ENCODE peak calls at places on chromosomes 5 and 9, in six cellular contexts. One of them, this sample, is unnamed.
A peak's percentile ranks its signal among the peaks of the same experiment; 100 is the strongest.

GRCh38 chr5:75047356-75047755 is 5.0 kb downstream of the GCNT4 start:
- DNase-seq in AG04450: no peak
- DNase-seq in astrocyte: no peak
- DNase-seq in heart right ventricle: no peak
- DNase-seq in ovary: no peak
- DNase-seq in spleen: no peak
- DNase-seq in this sample: no peak

GRCh38 chr5:97094579-97095317 is 47.7 kb downstream of the LIX1 start:
- DNase-seq in AG04450: no peak
- DNase-seq in astrocyte: no peak
- DNase-seq in heart right ventricle: no peak
- DNase-seq in ovary: no peak
- DNase-seq in spleen: no peak
- DNase-seq in this sample: no peak

GRCh38 chr9:137742698-137743097 is 123.9 kb downstream of the EHMT1 start:
- DNase-seq in AG04450: no peak
- DNase-seq in astrocyte: no peak
- DNase-seq in heart right ventricle: no peak
- DNase-seq in ovary: no peak
- DNase-seq in spleen: peak; percentile 51
- DNase-seq in this sample: no peak

GRCh38 chr9:77907581-77907980 is 124.0 kb downstream of the GNAQ start:
- DNase-seq in AG04450: no peak
- DNase-seq in astrocyte: no peak
- DNase-seq in heart right ventricle: no peak
- DNase-seq in ovary: no peak
- DNase-seq in spleen: no peak
- DNase-seq in this sample: no peak

GRCh38 chr9:437066-438015 is 222.7 kb downstream of the DOCK8 start:
- DNase-seq in AG04450: peak; percentile 15
- DNase-seq in astrocyte: peak; percentile 92
- DNase-seq in heart right ventricle: no peak
- DNase-seq in ovary: no peak
- DNase-seq in spleen: no peak
- DNase-seq in this sample: no peak

GRCh38 chr5:111313017-111313724 is 89.0 kb downstream of the CAMK4 start:
- DNase-seq in AG04450: no peak
- DNase-seq in astrocyte: no peak
- DNase-seq in heart right ventricle: no peak
- DNase-seq in ovary: no peak
- DNase-seq in spleen: no peak
- DNase-seq in this sample: no peak

GRCh38 chr9:17251100-17251499 is 116.3 kb downstream of the CNTLN start:
- DNase-seq in AG04450: no peak
- DNase-seq in astrocyte: no peak
- DNase-seq in heart right ventricle: no peak
- DNase-seq in ovary: no peak
- DNase-seq in spleen: no peak
- DNase-seq in this sample: no peak

GRCh38 chr9:35645736-35646582 is 4.8 kb downstream of the SIT1 start:
- DNase-seq in AG04450: no peak
- DNase-seq in astrocyte: peak; percentile 8
- DNase-seq in heart right ventricle: no peak
- DNase-seq in ovary: no peak
- DNase-seq in spleen: no peak
- DNase-seq in this sample: no peak

GRCh38 chr5:175642998-175643397 is 14.9 kb upstream of the HRH2 start:
- DNase-seq in AG04450: no peak
- DNase-seq in astrocyte: no peak
- DNase-seq in heart right ventricle: no peak
- DNase-seq in ovary: no peak
- DNase-seq in spleen: no peak
- DNase-seq in this sample: no peak

GRCh38 chr9:113578877-113579269 is 115.3 kb downstream of the RGS3 start:
- DNase-seq in AG04450: no peak
- DNase-seq in astrocyte: peak; percentile 97
- DNase-seq in heart right ventricle: no peak
- DNase-seq in ovary: no peak
- DNase-seq in spleen: peak; percentile 96
- DNase-seq in this sample: peak; percentile 97

GRCh38 chr5:55604611-55605067 is 69.9 kb upstream of the PLPP1 start:
- DNase-seq in AG04450: no peak
- DNase-seq in astrocyte: peak; percentile 82
- DNase-seq in heart right ventricle: no peak
- DNase-seq in ovary: no peak
- DNase-seq in spleen: no peak
- DNase-seq in this sample: no peak

GRCh38 chr9:69218166-69218565 is 44.1 kb downstream of the TJP2 start:
- DNase-seq in AG04450: no peak
- DNase-seq in astrocyte: no peak
- DNase-seq in heart right ventricle: no peak
- DNase-seq in ovary: no peak
- DNase-seq in spleen: no peak
- DNase-seq in this sample: no peak

GRCh38 chr5:178626484-178627258 is at the start of gene CLK4:
- DNase-seq in AG04450: peak; percentile 87
- DNase-seq in astrocyte: peak; percentile 83
- DNase-seq in heart right ventricle: peak; percentile 96
- DNase-seq in ovary: peak; percentile 95
- DNase-seq in spleen: peak; percentile 100
- DNase-seq in this sample: peak; percentile 64

GRCh38 chr5:76527685-76528161 is 95.5 kb downstream of the F2RL2 start:
- DNase-seq in AG04450: no peak
- DNase-seq in astrocyte: peak; percentile 89
- DNase-seq in heart right ventricle: no peak
- DNase-seq in ovary: no peak
- DNase-seq in spleen: no peak
- DNase-seq in this sample: peak; percentile 28

GRCh38 chr9:132562313-132562588 is 20.2 kb upstream of the BARHL1 start:
- DNase-seq in AG04450: no peak
- DNase-seq in astrocyte: no peak
- DNase-seq in heart right ventricle: no peak
- DNase-seq in ovary: no peak
- DNase-seq in spleen: no peak
- DNase-seq in this sample: no peak

GRCh38 chr9:136438548-136438908 is 1.1 kb downstream of the INPP5E start:
- DNase-seq in AG04450: no peak
- DNase-seq in astrocyte: no peak
- DNase-seq in heart right ventricle: no peak
- DNase-seq in ovary: no peak
- DNase-seq in spleen: no peak
- DNase-seq in this sample: no peak

GRCh38 chr9:121862371-121862970 is 211.0 kb downstream of the DAB2IP start:
- DNase-seq in AG04450: no peak
- DNase-seq in astrocyte: no peak
- DNase-seq in heart right ventricle: no peak
- DNase-seq in ovary: no peak
- DNase-seq in spleen: no peak
- DNase-seq in this sample: no peak

GRCh38 chr9:125272697-125273096 is 11.1 kb downstream of the GAPVD1 start:
- DNase-seq in AG04450: peak; percentile 32
- DNase-seq in astrocyte: no peak
- DNase-seq in heart right ventricle: no peak
- DNase-seq in ovary: no peak
- DNase-seq in spleen: no peak
- DNase-seq in this sample: no peak

DNA sequence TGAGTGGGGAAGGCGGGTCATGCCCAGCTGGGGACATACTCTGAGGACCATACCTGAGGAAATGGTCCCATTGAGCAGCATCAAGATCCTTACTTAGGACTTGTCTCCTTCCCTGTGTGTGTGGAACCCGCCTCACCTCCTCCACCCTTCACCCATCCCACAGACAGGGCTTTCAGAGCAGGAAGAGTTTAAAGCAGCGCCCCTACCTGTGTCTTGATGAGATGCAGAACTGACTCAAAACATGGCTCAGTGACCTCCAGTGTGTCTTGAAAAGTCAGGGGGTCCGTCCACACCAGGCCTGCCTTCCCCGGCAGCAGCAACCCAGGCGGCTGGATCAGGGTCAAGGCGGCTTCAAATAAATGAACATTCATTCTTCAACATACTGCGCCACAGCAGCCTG is 38.4 kb downstream of the PLAC8L1 start:
- DNase-seq in AG04450: no peak
- DNase-seq in astrocyte: no peak
- DNase-seq in heart right ventricle: no peak
- DNase-seq in ovary: no peak
- DNase-seq in spleen: no peak
- DNase-seq in this sample: no peak
- TF ChIP-seq CTCF in AG04450: no peak
- TF ChIP-seq CTCF in astrocyte: no peak
- TF ChIP-seq CTCF in heart right ventricle: no peak
- TF ChIP-seq CTCF in ovary: no peak
- TF ChIP-seq CTCF in spleen: no peak
- TF ChIP-seq CTCF in this sample: no peak

GRCh38 chr5:43024217-43024616 is 15.9 kb downstream of the ANXA2R start:
- DNase-seq in AG04450: no peak
- DNase-seq in astrocyte: no peak
- DNase-seq in heart right ventricle: no peak
- DNase-seq in ovary: no peak
- DNase-seq in spleen: no peak
- DNase-seq in this sample: no peak

GRCh38 chr5:43019615-43020293 is 20.4 kb downstream of the ANXA2R start:
- DNase-seq in AG04450: no peak
- DNase-seq in astrocyte: peak; percentile 87
- DNase-seq in heart right ventricle: peak; percentile 71
- DNase-seq in ovary: peak; percentile 32
- DNase-seq in spleen: peak; percentile 93
- DNase-seq in this sample: no peak

GRCh38 chr5:43019293-43019614 is 20.9 kb downstream of the ANXA2R start:
- DNase-seq in AG04450: no peak
- DNase-seq in astrocyte: no peak
- DNase-seq in heart right ventricle: no peak
- DNase-seq in ovary: no peak
- DNase-seq in spleen: no peak
- DNase-seq in this sample: no peak

GRCh38 chr5:43017438-43017820 is 22.7 kb downstream of the ANXA2R start:
- DNase-seq in AG04450: no peak
- DNase-seq in astrocyte: no peak
- DNase-seq in heart right ventricle: peak; percentile 54
- DNase-seq in ovary: no peak
- DNase-seq in spleen: peak; percentile 90
- DNase-seq in this sample: no peak

GRCh38 chr5:43020294-43020711 is 19.8 kb downstream of the ANXA2R start:
- DNase-seq in AG04450: no peak
- DNase-seq in astrocyte: peak; percentile 61
- DNase-seq in heart right ventricle: no peak
- DNase-seq in ovary: no peak
- DNase-seq in spleen: peak; percentile 81
- DNase-seq in this sample: no peak
- H3K27me3 ChIP-seq in AG04450: no peaks in the 10 kb centered on the region
- H3K27me3 ChIP-seq in astrocyte: no peaks in the 10 kb centered on the region
- H3K27me3 ChIP-seq in heart right ventricle: peaks cover 85% of the 10 kb centered on the region
- H3K27me3 ChIP-seq in ovary: no peaks in the 10 kb centered on the region
- H3K27me3 ChIP-seq in spleen: no peaks in the 10 kb centered on the region
- H3K27me3 ChIP-seq in this sample: no peaks in the 10 kb centered on the region

DNA sequence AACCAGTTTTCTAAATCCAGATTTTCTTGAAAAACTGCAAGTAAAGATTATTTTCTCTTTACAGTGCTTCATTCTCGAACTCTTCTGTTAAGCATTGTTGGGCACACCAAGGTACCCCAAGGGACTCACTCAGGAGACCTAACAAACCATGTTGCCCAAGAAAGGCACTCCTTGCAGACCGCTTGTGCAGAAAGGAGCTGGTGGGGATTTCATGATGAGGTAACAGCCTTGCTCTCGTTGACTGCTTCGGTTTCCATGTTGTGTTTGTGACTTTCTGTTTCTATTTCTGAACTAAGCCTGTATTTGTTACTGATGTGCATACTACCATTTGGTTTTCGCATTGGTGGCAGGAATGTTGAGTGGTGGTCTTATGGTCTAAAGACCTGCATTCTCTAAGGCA is 266.6 kb upstream of the DAP start:
- DNase-seq in AG04450: no peak
- DNase-seq in astrocyte: no peak
- DNase-seq in heart right ventricle: no peak
- DNase-seq in ovary: no peak
- DNase-seq in spleen: no peak
- DNase-seq in this sample: no peak
- H3K4me3 ChIP-seq in AG04450: no peak overlapping the region
- H3K4me3 ChIP-seq in astrocyte: no peak overlapping the region
- H3K4me3 ChIP-seq in heart right ventricle: no peak overlapping the region
- H3K4me3 ChIP-seq in ovary: no peak overlapping the region
- H3K4me3 ChIP-seq in spleen: no peak overlapping the region
- H3K4me3 ChIP-seq in this sample: no peak overlapping the region

GRCh38 chr5:163489745-163490075 is 15.7 kb upstream of the MAT2B start:
- DNase-seq in AG04450: no peak
- DNase-seq in astrocyte: no peak
- DNase-seq in heart right ventricle: no peak
- DNase-seq in ovary: no peak
- DNase-seq in spleen: no peak
- DNase-seq in this sample: no peak

GRCh38 chr5:163489055-163489744 is 16.2 kb upstream of the MAT2B start:
- DNase-seq in AG04450: no peak
- DNase-seq in astrocyte: no peak
- DNase-seq in heart right ventricle: no peak
- DNase-seq in ovary: no peak
- DNase-seq in spleen: no peak
- DNase-seq in this sample: no peak
- TF ChIP-seq CTCF in AG04450: peak; percentile 42
- TF ChIP-seq CTCF in astrocyte: no peak
- TF ChIP-seq CTCF in heart right ventricle: no peak
- TF ChIP-seq CTCF in ovary: no peak
- TF ChIP-seq CTCF in spleen: peak; percentile 19
- TF ChIP-seq CTCF in this sample: peak; percentile 20

DNA sequence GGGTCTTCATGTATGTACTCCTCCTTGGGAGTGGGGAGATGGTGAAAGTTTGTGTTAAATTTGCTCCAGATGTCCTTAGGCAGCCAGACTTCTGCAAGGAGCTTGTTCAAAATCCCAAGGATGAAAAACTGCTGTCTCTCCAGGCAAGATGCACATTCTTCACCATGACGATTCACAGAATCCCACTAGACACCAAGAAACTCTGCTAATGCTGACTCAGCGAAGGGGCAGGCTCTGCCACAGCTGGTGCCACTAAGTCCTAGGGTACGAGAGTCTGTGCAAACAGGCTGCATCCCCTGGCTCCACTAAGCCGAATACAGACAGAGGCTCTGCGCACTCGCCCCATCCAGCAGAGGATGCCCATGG is 71.1 kb downstream of the OLFM1 start:
- DNase-seq in AG04450: no peak
- DNase-seq in astrocyte: no peak
- DNase-seq in heart right ventricle: no peak
- DNase-seq in ovary: no peak
- DNase-seq in spleen: no peak
- DNase-seq in this sample: no peak
- H3K27me3 ChIP-seq in AG04450: no peaks in the 10 kb centered on the region
- H3K27me3 ChIP-seq in astrocyte: no peaks in the 10 kb centered on the region
- H3K27me3 ChIP-seq in heart right ventricle: peaks cover 58% of the 10 kb centered on the region
- H3K27me3 ChIP-seq in ovary: no peaks in the 10 kb centered on the region
- H3K27me3 ChIP-seq in spleen: no peaks in the 10 kb centered on the region
- H3K27me3 ChIP-seq in this sample: no peaks in the 10 kb centered on the region

DNA sequence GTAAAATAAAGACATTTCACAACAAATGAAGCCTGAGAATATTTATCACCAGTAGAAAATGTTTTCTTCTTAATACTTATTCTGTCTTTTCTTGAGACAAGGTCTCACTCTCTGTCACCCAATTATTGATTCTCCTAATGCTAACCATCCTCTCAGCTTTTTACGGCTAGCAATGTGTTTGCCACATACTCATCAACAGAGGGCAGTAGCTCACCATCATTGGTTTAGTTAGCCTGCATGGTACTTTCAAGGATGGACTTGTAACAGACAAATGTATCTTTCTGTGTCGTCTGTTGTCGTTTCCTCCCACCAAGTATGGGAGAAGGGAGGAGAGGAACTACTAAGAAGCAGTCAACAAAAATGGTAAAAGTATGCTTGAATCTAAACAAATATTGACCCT is 5.9 kb upstream of the ACO1 start:
- DNase-seq in AG04450: peak; percentile 49
- DNase-seq in astrocyte: peak; percentile 60
- DNase-seq in heart right ventricle: peak; percentile 34
- DNase-seq in ovary: no peak
- DNase-seq in spleen: no peak
- DNase-seq in this sample: peak; percentile 32
- H3K4me3 ChIP-seq in AG04450: no peak overlapping the region
- H3K4me3 ChIP-seq in astrocyte: no peak overlapping the region
- H3K4me3 ChIP-seq in heart right ventricle: no peak overlapping the region
- H3K4me3 ChIP-seq in ovary: no peak overlapping the region
- H3K4me3 ChIP-seq in spleen: no peak overlapping the region
- H3K4me3 ChIP-seq in this sample: no peak overlapping the region